ENCODE peak calls at places on chromosomes 11 and 22, in nine cellular contexts. I, L, H, A, F, X, S, J and U are unnamed samples.

GRCh38 chr11:126607374-126607773 is 251.9 kb downstream of the ST3GAL4 start:
- DNase-seq in I (peak), L (peak), H (peak), A (peak), F (peak), X (no peak), S (peak), J (peak), U (peak)

GRCh38 chr22:48745842-48746788 is 1081.6 kb downstream of the BRD1 start:
- DNase-seq in I (no peak), L (no peak), H (no peak), A (no peak), F (no peak), X (peak), S (no peak), J (no peak), U (no peak)

GRCh38 chr22:28246392-28246791 is 327.3 kb upstream of the PITPNB start:
- DNase-seq in I (no peak), L (peak), H (no peak), A (no peak), F (peak), X (no peak), S (peak), J (peak), U (peak)

GRCh38 chr22:38770257-38770949 is 14.6 kb upstream of the SUN2 start:
- DNase-seq in I (no peak), L (no peak), H (no peak), A (no peak), F (no peak), X (no peak), S (no peak), J (no peak), U (no peak)

GRCh38 chr11:65540290-65541092 is 15.6 kb downstream of the SCYL1 start:
- DNase-seq in I (peak), L (peak), H (peak), A (peak), F (peak), X (peak), S (peak), J (peak), U (peak)

GRCh38 chr22:28108851-28109250 is 189.8 kb upstream of the PITPNB start:
- DNase-seq in I (no peak), L (no peak), H (no peak), A (no peak), F (no peak), X (no peak), S (no peak), J (peak), U (peak)

GRCh38 chr22:25722223-25723015 is 19.6 kb upstream of the MYO18B start:
- DNase-seq in I (no peak), L (no peak), H (no peak), A (no peak), F (no peak), X (no peak), S (no peak), J (peak), U (peak)

GRCh38 chr11:11577932-11578331 is 43.9 kb downstream of the GALNT18 start:
- DNase-seq in I (no peak), L (peak), H (no peak), A (no peak), F (no peak), X (no peak), S (no peak), J (no peak), U (no peak)

GRCh38 chr11:65204646-65205601 is 23.2 kb downstream of the CAPN1 start:
- DNase-seq in I (no peak), L (peak), H (peak), A (peak), F (peak), X (no peak), S (peak), J (peak), U (peak)